ENCODE peak calls at places on chromosome 5, in six cellular contexts. V is omental fat pad; G is neural crest cell; D is AG10803; K is CD8-positive, alpha-beta T cell; A is heart left ventricle. O is an unnamed sample.

GRCh38 chr5:73215891-73216610 is 43.1 kb downstream of the TMEM174 start:
- DNase-seq in K (peak; percentile 38), A (peak; percentile 67), D (peak; percentile 75), G (peak; percentile 82), V (no peak), O (peak; percentile 51)

GRCh38 chr5:154762261-154762660 is 7.1 kb downstream of the LARP1 start:
- DNase-seq in A (peak; percentile 18), G (no peak), K (no peak), V (no peak), D (no peak), O (no peak)

GRCh38 chr5:181188700-181189362 is 16.2 kb downstream of the TRIM7 start:
- DNase-seq in K (peak; percentile 76), V (peak; percentile 90), G (peak; percentile 87), D (peak; percentile 66), A (peak; percentile 79), O (peak; percentile 81)

GRCh38 chr5:140351609-140352334 is 5.4 kb upstream of the HBEGF start:
- DNase-seq in V (no peak), D (peak; percentile 63), A (peak; percentile 61), K (peak; percentile 19), G (peak; percentile 70), O (no peak)

GRCh38 chr5:127574852-127575679 is 57.6 kb downstream of the PRRC1 start:
- DNase-seq in A (no peak), G (no peak), V (no peak), K (no peak), D (no peak), O (no peak)

GRCh38 chr5:94499806-94500205 is 118.6 kb downstream of the KIAA0825 start:
- DNase-seq in D (no peak), V (no peak), K (no peak), A (no peak), G (no peak), O (no peak)

GRCh38 chr5:177604116-177604521 is 4.2 kb downstream of the B4GALT7 start:
- DNase-seq in K (no peak), D (no peak), A (no peak), G (no peak), V (no peak), O (no peak)

GRCh38 chr5:180155331-180155881 is 53.6 kb downstream of the RASGEF1C start:
- DNase-seq in D (no peak), V (peak; percentile 12), G (no peak), A (no peak), K (no peak), O (no peak)

GRCh38 chr5:133285583-133286021 is 233.8 kb downstream of the HSPA4 start:
- DNase-seq in D (peak; percentile 10), A (peak; percentile 32), K (no peak), V (no peak), G (no peak), O (no peak)

GRCh38 chr5:113764382-113764781 is 250.9 kb downstream of the YTHDC2 start:
- DNase-seq in K (no peak), A (no peak), G (no peak), D (no peak), V (no peak), O (no peak)

GRCh38 chr5:9497347-9497746 is 48.5 kb downstream of the SEMA5A start:
- DNase-seq in G (no peak), A (no peak), V (no peak), D (no peak), K (no peak), O (no peak)

GRCh38 chr5:67660149-67660548 is 463.6 kb upstream of the CD180 start:
- DNase-seq in G (no peak), V (no peak), K (no peak), D (no peak), A (no peak), O (no peak)

GRCh38 chr5:115262066-115262404 is 642 bp downstream of the PGGT1B start:
- DNase-seq in K (no peak), V (no peak), D (peak; percentile 10), G (no peak), A (no peak), O (no peak)

GRCh38 chr5:55172937-55173695 is at the start of gene CDC20B:
- DNase-seq in A (peak; percentile 72), V (peak; percentile 37), G (peak; percentile 58), K (peak; percentile 49), D (peak; percentile 53), O (peak; percentile 84)

GRCh38 chr5:38094889-38095288 is 163.5 kb upstream of the EGFLAM start:
- DNase-seq in G (no peak), A (no peak), V (no peak), D (no peak), K (no peak), O (no peak)

GRCh38 chr5:146040559-146040958 is 64.8 kb downstream of the PLAC8L1 start:
- DNase-seq in V (no peak), A (no peak), K (no peak), G (no peak), D (no peak), O (no peak)

GRCh38 chr5:146042628-146043279 is 62.6 kb downstream of the PLAC8L1 start:
- DNase-seq in G (no peak), A (no peak), K (no peak), D (peak; percentile 57), V (no peak), O (no peak)

GRCh38 chr5:146043722-146044121 is 61.7 kb downstream of the PLAC8L1 start:
- DNase-seq in K (no peak), D (no peak), V (no peak), A (no peak), G (no peak), O (no peak)

GRCh38 chr5:146039420-146039819 is 66.0 kb downstream of the PLAC8L1 start:
- DNase-seq in K (no peak), A (no peak), D (no peak), V (no peak), G (no peak), O (no peak)

GRCh38 chr5:146041180-146041789 is 64.1 kb downstream of the PLAC8L1 start:
- DNase-seq in V (no peak), K (no peak), G (no peak), D (no peak), A (no peak), O (no peak)
- TF ChIP-seq CTCF in V (no peak), K (no peak), G (peak; percentile 64), D (peak; percentile 47), A (peak; percentile 25), O (no peak)

DNA sequence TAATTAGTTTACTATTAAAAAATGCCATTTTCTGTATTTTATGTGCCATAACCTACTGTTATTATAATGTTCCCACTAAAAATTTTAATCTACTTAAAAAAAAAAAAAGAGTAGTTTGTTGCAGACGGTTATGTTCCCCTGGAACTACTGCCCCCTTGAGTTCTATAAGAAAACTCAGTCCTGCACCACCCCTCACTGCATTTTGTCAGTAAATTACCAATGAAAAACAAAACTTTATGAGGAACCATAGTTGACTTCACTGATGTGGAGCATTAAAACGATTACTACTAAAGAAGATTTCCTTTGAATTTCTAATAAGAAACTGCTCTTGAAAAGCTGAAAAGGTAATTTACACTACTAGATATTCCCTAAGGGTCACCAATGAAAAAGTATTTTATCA is 288.7 kb downstream of the FBXL17 start:
- DNase-seq in V (no peak), D (peak; percentile 47), G (no peak), A (no peak), K (no peak), O (no peak)
- TF ChIP-seq CTCF in V (no peak), D (peak; percentile 72), G (peak; percentile 69), A (peak; percentile 20), K (no peak), O (peak; percentile 31)

GRCh38 chr5:81290146-81290545 is 11.2 kb upstream of the ZCCHC9 start:
- DNase-seq in D (peak; percentile 41), V (no peak), A (no peak), G (no peak), K (no peak), O (no peak)

GRCh38 chr5:81288021-81288433 is 13.4 kb upstream of the ZCCHC9 start:
- DNase-seq in D (no peak), K (no peak), A (no peak), V (no peak), G (no peak), O (no peak)

GRCh38 chr5:81292130-81292529 is 9.3 kb upstream of the ZCCHC9 start:
- DNase-seq in G (no peak), D (no peak), V (no peak), K (no peak), A (no peak), O (no peak)

GRCh38 chr5:81283976-81284375 is 17.4 kb upstream of the ZCCHC9 start:
- DNase-seq in K (no peak), V (no peak), G (no peak), D (no peak), A (no peak), O (no peak)

DNA sequence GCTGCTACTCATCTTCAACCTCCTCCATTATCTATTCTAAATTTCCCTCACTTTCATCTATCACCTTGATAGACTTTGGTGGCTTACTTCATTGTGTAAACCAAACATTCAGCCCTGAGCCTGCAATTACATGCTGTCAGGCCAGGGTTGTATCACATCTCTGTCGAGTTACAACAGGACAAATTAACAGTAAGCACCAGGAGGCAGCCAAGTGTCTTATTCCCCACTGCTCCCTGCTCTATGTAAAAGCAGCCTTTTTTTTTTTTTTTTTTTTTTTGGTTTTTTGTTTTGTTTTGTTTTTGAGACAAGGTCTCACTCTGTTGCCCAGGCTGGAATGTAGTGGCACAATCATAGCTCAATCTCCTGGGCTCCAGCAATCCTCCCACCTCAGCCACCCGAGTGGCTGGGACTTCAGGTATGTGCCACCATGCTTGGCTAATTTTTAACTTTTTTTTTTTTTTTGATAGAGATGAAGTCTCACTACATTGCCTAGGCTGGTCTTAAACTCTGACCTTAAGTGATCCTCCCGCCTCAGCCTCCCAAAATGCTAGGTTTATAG is 15.2 kb upstream of the ZCCHC9 start:
- DNase-seq in V (no peak), G (no peak), K (no peak), A (no peak), D (no peak), O (no peak)
- TF ChIP-seq CTCF in V (no peak), G (no peak), K (no peak), A (no peak), D (no peak), O (no peak)

DNA sequence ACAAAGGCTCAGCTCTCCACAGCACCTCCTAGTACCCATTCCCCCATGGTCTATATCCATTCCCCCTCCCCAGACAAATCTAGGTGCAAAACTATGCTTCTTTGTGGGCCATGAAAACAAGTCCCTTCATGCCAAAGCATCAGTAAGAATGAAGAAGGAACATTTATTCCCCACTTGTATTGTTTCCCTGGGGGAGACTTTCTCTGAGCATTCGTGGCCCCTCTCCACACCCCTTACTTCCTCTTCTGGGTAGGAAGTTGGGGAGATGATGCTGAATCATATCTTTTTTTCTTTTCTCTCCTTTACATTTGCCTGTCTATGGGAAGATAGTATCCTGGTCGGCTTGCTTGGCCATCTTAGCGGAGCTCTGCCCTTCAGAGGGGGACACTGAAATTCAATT is 246.8 kb downstream of the NSG2 start:
- DNase-seq in G (no peak), K (no peak), D (no peak), V (no peak), A (no peak), O (no peak)
- TF ChIP-seq CTCF in G (no peak), K (no peak), D (no peak), V (no peak), A (no peak), O (no peak)

DNA sequence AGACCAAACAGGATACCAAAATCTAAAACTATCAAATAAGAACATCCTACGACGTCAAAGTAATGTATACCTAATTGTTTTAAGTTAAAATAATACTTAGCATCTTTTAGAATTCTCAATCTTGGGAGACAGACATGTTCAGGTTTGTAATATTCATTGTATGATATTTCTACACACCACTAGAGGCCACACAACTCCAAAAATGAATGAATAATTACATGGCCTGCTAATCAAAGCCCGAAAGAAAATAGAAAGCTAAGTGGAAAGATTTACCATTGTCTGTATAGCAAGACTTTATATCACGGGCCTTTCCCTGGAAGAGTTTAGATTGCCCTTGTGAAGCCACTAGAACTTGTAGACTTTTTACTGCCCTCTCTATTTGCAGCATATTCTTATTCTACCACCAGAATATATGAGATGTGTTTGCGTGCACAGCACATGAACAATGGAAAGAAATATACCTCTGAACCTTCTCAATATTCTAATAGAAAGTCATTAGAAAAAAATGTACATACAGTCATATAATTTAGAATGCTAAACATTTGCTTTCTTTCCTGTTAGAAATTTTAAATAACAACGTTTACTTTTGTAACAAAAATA is 380.1 kb upstream of the NUDT12 start:
- DNase-seq in G (no peak), A (no peak), V (no peak), D (no peak), K (no peak), O (no peak)
- TF ChIP-seq CTCF in G (no peak), A (no peak), V (no peak), D (no peak), K (no peak), O (no peak)